ENCODE peak calls at places on chromosome 1, in eight cellular contexts. X is tibial nerve, G is HCT116, A is neural progenitor cell, H is suprapubic skin, T is thoracic aorta, E is bronchial epithelial cell, K is endothelial cell. J is an unnamed sample.

GRCh38 chr1:74368335-74368734 is 133.1 kb downstream of the TNNI3K start:
- DNase-seq in X (no peak), G (no peak), A (no peak), H (no peak), T (no peak), E (no peak), K (no peak), J (no peak)

GRCh38 chr1:26972390-26972789 is 12.1 kb upstream of the KDF1 start:
- DNase-seq in X (no peak), G (no peak), A (no peak), H (no peak), T (no peak), E (no peak), K (no peak), J (no peak)

GRCh38 chr1:8495928-8496401 is 178.1 kb downstream of the SLC45A1 start:
- DNase-seq in X (no peak), G (peak; percentile 49), A (no peak), H (no peak), T (no peak), E (peak; percentile 39), K (no peak), J (no peak)

GRCh38 chr1:38134294-38134755 is 87.7 kb upstream of the POU3F1 start:
- DNase-seq in X (no peak), G (no peak), A (no peak), H (no peak), T (no peak), E (no peak), K (no peak), J (no peak)

GRCh38 chr1:236394016-236394481 is at the start of gene EDARADD:
- DNase-seq in X (no peak), G (no peak), A (no peak), H (no peak), T (no peak), E (peak; percentile 35), K (no peak), J (no peak)

GRCh38 chr1:212680691-212681090 is 18.9 kb downstream of the BATF3 start:
- DNase-seq in X (no peak), G (no peak), A (no peak), H (no peak), T (no peak), E (no peak), K (no peak), J (no peak)

GRCh38 chr1:48203287-48203900 is 19.1 kb upstream of the SLC5A9 start:
- DNase-seq in X (no peak), G (peak; percentile 23), A (peak; percentile 47), H (no peak), T (no peak), E (peak; percentile 52), K (peak; percentile 44), J (no peak)

GRCh38 chr1:234907585-234908457 is 220.8 kb downstream of the TOMM20 start:
- DNase-seq in X (no peak), G (no peak), A (no peak), H (no peak), T (no peak), E (no peak), K (no peak), J (no peak)

GRCh38 chr1:74822851-74823443 is 90.0 kb downstream of the TYW3 start:
- DNase-seq in X (no peak), G (no peak), A (no peak), H (no peak), T (no peak), E (peak; percentile 1), K (no peak), J (no peak)

GRCh38 chr1:229822026-229822425 is 196.0 kb downstream of the URB2 start:
- DNase-seq in X (no peak), G (no peak), A (no peak), H (no peak), T (no peak), E (no peak), K (no peak), J (no peak)

GRCh38 chr1:228265167-228265566 is 57.3 kb downstream of the OBSCN start:
- DNase-seq in X (no peak), G (no peak), A (no peak), H (no peak), T (no peak), E (no peak), K (no peak), J (no peak)
- TF ChIP-seq CTCF in X (no peak), G (peak; percentile 27), A (peak; percentile 18), H (no peak), T (no peak), E (no peak), K (peak; percentile 13), J (no peak)

GRCh38 chr1:181084606-181084969 is 3.9 kb upstream of the IER5 start:
- DNase-seq in X (no peak), G (no peak), A (no peak), H (no peak), T (no peak), E (no peak), K (no peak), J (no peak)
- TF ChIP-seq CTCF in X (no peak), G (no peak), A (no peak), H (no peak), T (no peak), E (no peak), K (no peak), J (no peak)

GRCh38 chr1:54809496-54810074 is 8.5 kb upstream of the TTC22 start:
- DNase-seq in X (no peak), G (no peak), A (no peak), H (peak; percentile 24), T (no peak), E (no peak), K (no peak), J (no peak)

GRCh38 chr1:54810144-54810942 is 9.2 kb upstream of the TTC22 start:
- DNase-seq in X (peak; percentile 59), G (peak; percentile 43), A (peak; percentile 81), H (peak; percentile 67), T (no peak), E (peak; percentile 43), K (peak; percentile 83), J (peak; percentile 51)

GRCh38 chr1:54807756-54808155 is 6.6 kb upstream of the TTC22 start:
- DNase-seq in X (no peak), G (no peak), A (no peak), H (peak; percentile 22), T (no peak), E (no peak), K (no peak), J (no peak)

GRCh38 chr1:54806931-54807611 is 5.9 kb upstream of the TTC22 start:
- DNase-seq in X (no peak), G (peak; percentile 39), A (no peak), H (peak; percentile 49), T (no peak), E (peak; percentile 52), K (no peak), J (no peak)

GRCh38 chr1:54808443-54809207 is 7.5 kb upstream of the TTC22 start:
- DNase-seq in X (no peak), G (no peak), A (no peak), H (peak; percentile 50), T (no peak), E (no peak), K (no peak), J (no peak)
- TF ChIP-seq CTCF in X (no peak), G (peak; percentile 36), A (peak; percentile 28), H (no peak), T (no peak), E (peak; percentile 45), K (no peak), J (no peak)

GRCh38 chr1:17909634-17910033 is 154.5 kb downstream of the ACTL8 start:
- DNase-seq in X (no peak), G (no peak), A (peak; percentile 64), H (no peak), T (no peak), E (no peak), K (peak; percentile 23), J (no peak)
- TF ChIP-seq CTCF in X (no peak), G (peak; percentile 34), A (peak; percentile 68), H (no peak), T (no peak), E (no peak), K (peak; percentile 40), J (no peak)

GRCh38 chr1:242132446-242132845 is 133.5 kb upstream of the MAP1LC3C start:
- DNase-seq in X (no peak), G (no peak), A (no peak), H (no peak), T (no peak), E (no peak), K (no peak), J (no peak)

GRCh38 chr1:242133351-242133750 is 134.5 kb upstream of the MAP1LC3C start:
- DNase-seq in X (no peak), G (no peak), A (no peak), H (no peak), T (no peak), E (no peak), K (no peak), J (no peak)

GRCh38 chr1:242129103-242129502 is 130.2 kb upstream of the MAP1LC3C start:
- DNase-seq in X (no peak), G (peak; percentile 31), A (peak; percentile 45), H (no peak), T (no peak), E (peak; percentile 17), K (no peak), J (no peak)
- TF ChIP-seq CTCF in X (no peak), G (peak; percentile 53), A (peak; percentile 62), H (no peak), T (no peak), E (no peak), K (no peak), J (no peak)